ENCODE peak calls at places on chromosomes 13 and 19, in five cellular contexts. J, N, G, A and H are unnamed samples.

GRCh38 chr13:46341112-46341711 is 45.8 kb downstream of the RUBCNL start:
- DNase-seq in J (no peak), N (peak; percentile 6), G (no peak), A (no peak), H (no peak)

GRCh38 chr19:5718032-5718578 is 1.8 kb downstream of the LONP1 start:
- DNase-seq in J (no peak), N (peak; percentile 10), G (no peak), A (no peak), H (no peak)

GRCh38 chr13:48504606-48505369 is 28.1 kb downstream of the RCBTB2 start:
- DNase-seq in J (no peak), N (no peak), G (no peak), A (no peak), H (no peak)

GRCh38 chr19:11435833-11436313 is 438 bp downstream of the PRKCSH start:
- DNase-seq in J (no peak), N (peak; percentile 7), G (peak; percentile 20), A (no peak), H (no peak)

GRCh38 chr13:33509642-33510229 is 224.2 kb upstream of the STARD13 start:
- DNase-seq in J (peak; percentile 54), N (no peak), G (no peak), A (no peak), H (peak; percentile 43)

GRCh38 chr19:4861147-4861546 is 6.3 kb downstream of the PLIN3 start:
- DNase-seq in J (peak; percentile 73), N (no peak), G (no peak), A (no peak), H (no peak)

GRCh38 chr13:29594310-29594709 is 1.2 kb downstream of the SLC7A1 start:
- DNase-seq in J (peak; percentile 51), N (peak; percentile 56), G (no peak), A (peak; percentile 62), H (peak; percentile 35)

GRCh38 chr13:60572003-60572792 is 175.2 kb downstream of the TDRD3 start:
- DNase-seq in J (no peak), N (no peak), G (no peak), A (no peak), H (no peak)

GRCh38 chr13:38535271-38535670 is 151.6 kb upstream of the FREM2 start:
- DNase-seq in J (no peak), N (no peak), G (no peak), A (no peak), H (no peak)

GRCh38 chr19:50666346-50667176 is 17.3 kb downstream of the C19orf81 start:
- DNase-seq in J (no peak), N (no peak), G (no peak), A (no peak), H (no peak)

GRCh38 chr19:49710372-49710951 is 19.5 kb downstream of the CPT1C start:
- DNase-seq in J (no peak), N (no peak), G (no peak), A (no peak), H (no peak)

GRCh38 chr19:6423499-6424189 is 967 bp downstream of the KHSRP start:
- DNase-seq in J (no peak), N (no peak), G (no peak), A (peak; percentile 60), H (no peak)

GRCh38 chr19:56538761-56539263 is at the start of gene ZFP28:
- DNase-seq in J (no peak), N (no peak), G (peak; percentile 47), A (peak; percentile 86), H (no peak)

GRCh38 chr13:98223741-98224140 is 46.7 kb upstream of the RNF113B start:
- DNase-seq in J (no peak), N (no peak), G (no peak), A (no peak), H (no peak)

GRCh38 chr19:58317481-58318072 is 9.2 kb upstream of the ZSCAN22 start:
- DNase-seq in J (no peak), N (no peak), G (no peak), A (no peak), H (no peak)

GRCh38 chr13:29532821-29533220 is 62.7 kb downstream of the SLC7A1 start:
- DNase-seq in J (peak; percentile 30), N (no peak), G (no peak), A (no peak), H (no peak)

GRCh38 chr13:37968555-37968954 is 99.0 kb upstream of the TRPC4 start:
- DNase-seq in J (no peak), N (no peak), G (no peak), A (no peak), H (no peak)

GRCh38 chr19:56066152-56067023 is 54.7 kb downstream of the ZNF787 start:
- DNase-seq in J (peak; percentile 33), N (peak; percentile 4), G (no peak), A (peak; percentile 77), H (no peak)

DNA sequence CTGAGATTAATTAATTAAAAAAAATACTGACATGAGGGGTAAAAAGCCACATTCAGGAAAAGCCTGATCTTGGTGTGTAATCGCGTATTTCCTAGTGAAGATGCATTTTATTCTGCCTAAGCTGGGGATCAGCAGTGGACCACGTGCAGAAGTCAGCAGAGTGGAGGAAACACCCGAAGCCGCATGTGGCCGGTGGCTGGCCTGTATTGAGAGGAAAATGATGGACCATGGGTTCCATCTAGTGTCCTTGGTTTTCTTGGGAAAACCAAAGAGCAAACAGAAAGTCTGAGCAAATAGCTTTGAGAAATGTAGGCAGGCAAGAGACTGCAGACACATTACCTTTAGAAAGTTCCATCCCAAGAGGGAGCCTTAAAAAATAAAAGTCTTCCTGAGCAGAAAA is 23.7 kb upstream of the SHISA2 start:
- DNase-seq in J (no peak), N (no peak), G (no peak), A (no peak), H (no peak)
- H3K27me3 ChIP-seq in J (no peaks in the 10 kb centered on the region), N (no peaks in the 10 kb centered on the region), G (peaks cover 49% of the 10 kb centered on the region), A (peaks cover 10% of the 10 kb centered on the region), H (no peaks in the 10 kb centered on the region)

GRCh38 chr19:38544569-38545315 is 73.0 kb downstream of the MAP4K1 start:
- DNase-seq in J (no peak), N (peak; percentile 7), G (no peak), A (no peak), H (no peak)

GRCh38 chr19:38542040-38542439 is 75.7 kb downstream of the MAP4K1 start:
- DNase-seq in J (no peak), N (no peak), G (no peak), A (no peak), H (no peak)

GRCh38 chr19:38545596-38545995 is 72.2 kb downstream of the MAP4K1 start:
- DNase-seq in J (no peak), N (no peak), G (no peak), A (no peak), H (no peak)

GRCh38 chr19:38543807-38544568 is 73.8 kb downstream of the MAP4K1 start:
- DNase-seq in J (peak; percentile 66), N (peak; percentile 24), G (no peak), A (peak; percentile 96), H (peak; percentile 40)

DNA sequence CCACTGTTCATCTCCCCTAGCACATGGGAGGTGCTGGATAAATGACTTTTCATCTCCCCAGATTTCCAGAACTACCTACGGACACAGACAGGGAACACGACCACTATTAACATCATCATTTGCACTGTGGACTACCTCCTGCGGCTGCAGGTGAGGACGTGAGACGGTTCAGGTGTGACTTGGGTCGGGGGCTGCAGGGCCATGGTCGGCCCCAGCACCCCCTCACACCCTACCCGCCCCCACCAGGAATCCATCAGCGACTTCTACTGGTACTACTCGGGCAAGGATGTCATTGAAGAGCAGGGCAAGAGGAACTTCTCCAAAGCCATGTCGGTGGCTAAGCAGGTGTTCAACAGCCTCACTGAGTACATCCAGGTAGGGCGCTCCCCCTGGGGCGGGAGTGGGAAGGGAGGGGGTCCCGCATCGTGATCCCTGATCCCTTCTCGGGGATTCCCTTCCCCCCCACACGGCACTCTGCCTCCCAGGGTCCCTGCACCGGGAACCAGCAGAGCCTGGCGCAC is 74.4 kb downstream of the MAP4K1 start:
- DNase-seq in J (no peak), N (no peak), G (no peak), A (no peak), H (no peak)
- H3K4me3 ChIP-seq in J (no peak overlapping the region), N (no peak overlapping the region), G (no peak overlapping the region), A (peak overlapping the region; percentile 69), H (peak overlapping the region; percentile 22)

GRCh38 chr13:74907788-74908187 is 574.2 kb downstream of the TBC1D4 start:
- DNase-seq in J (no peak), N (no peak), G (no peak), A (no peak), H (no peak)
- H3K27me3 ChIP-seq in J (no peaks in the 10 kb centered on the region), N (no peaks in the 10 kb centered on the region), G (no peaks in the 10 kb centered on the region), A (no peaks in the 10 kb centered on the region), H (no peaks in the 10 kb centered on the region)

GRCh38 chr19:15315101-15315500 is 17.2 kb downstream of the BRD4 start:
- DNase-seq in J (no peak), N (no peak), G (no peak), A (no peak), H (no peak)

GRCh38 chr19:15317392-15318011 is 14.8 kb downstream of the BRD4 start:
- DNase-seq in J (no peak), N (peak; percentile 44), G (no peak), A (no peak), H (no peak)

GRCh38 chr19:15320118-15320517 is 12.2 kb downstream of the BRD4 start:
- DNase-seq in J (no peak), N (peak; percentile 41), G (no peak), A (no peak), H (peak; percentile 74)

GRCh38 chr19:15316498-15316897 is 15.8 kb downstream of the BRD4 start:
- DNase-seq in J (no peak), N (peak; percentile 32), G (no peak), A (no peak), H (no peak)

GRCh38 chr19:15318241-15318691 is 14.1 kb downstream of the BRD4 start:
- DNase-seq in J (no peak), N (no peak), G (no peak), A (no peak), H (no peak)
- H3K4me3 ChIP-seq in J (no peak overlapping the region), N (no peak overlapping the region), G (no peak overlapping the region), A (no peak overlapping the region), H (no peak overlapping the region)

GRCh38 chr19:39097721-39098120 is 13.6 kb downstream of the ACP7 start:
- DNase-seq in J (no peak), N (no peak), G (no peak), A (no peak), H (no peak)
- H3K27me3 ChIP-seq in J (peaks cover 18% of the 10 kb centered on the region), N (peaks cover 19% of the 10 kb centered on the region), G (peaks cover 81% of the 10 kb centered on the region), A (peaks cover 32% of the 10 kb centered on the region), H (peaks cover 9% of the 10 kb centered on the region)

DNA sequence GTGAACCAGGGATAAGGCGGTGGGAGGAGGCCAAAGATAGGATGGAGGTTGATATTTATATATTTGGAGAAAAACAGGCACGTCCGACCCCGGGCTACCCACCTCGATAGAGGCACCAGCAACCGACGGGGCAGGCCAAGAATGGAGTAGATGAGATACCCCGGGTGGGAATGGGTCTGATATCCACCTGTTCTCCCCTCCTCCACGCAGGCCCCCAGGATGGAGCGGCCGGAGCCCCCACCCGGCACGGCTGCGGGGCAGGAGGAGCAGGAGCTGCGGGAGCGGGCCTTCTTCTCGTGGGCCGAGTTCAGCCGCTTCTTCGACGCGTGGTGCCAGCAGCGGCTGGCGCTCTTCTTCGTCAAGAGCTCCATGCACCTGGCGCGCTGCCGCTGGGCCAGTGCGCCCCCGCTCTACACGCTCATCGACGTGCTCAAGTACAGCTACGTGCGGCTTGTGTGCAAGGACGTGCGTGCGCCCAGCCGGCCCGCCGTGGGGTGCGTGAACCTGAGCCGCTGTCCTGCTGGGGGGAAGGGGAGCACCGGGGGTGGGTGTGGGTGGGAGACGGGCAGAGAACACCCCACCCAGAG is 1.2 kb downstream of the ZSWIM9 start:
- DNase-seq in J (no peak), N (no peak), G (no peak), A (no peak), H (no peak)
- H3K4me3 ChIP-seq in J (no peak overlapping the region), N (peak overlapping the region; percentile 92), G (no peak overlapping the region), A (no peak overlapping the region), H (peak overlapping the region; percentile 3)